ENCODE peak calls at places on chromosomes 3 and 15, in eight cellular contexts. One of them, this sample, is unnamed.

GRCh38 chr3:15152166-15152565 is 53.2 kb upstream of the RBSN start:
- DNase-seq in lower lobe of right lung: no peak
- DNase-seq in dorsolateral prefrontal cortex: no peak
- DNase-seq in ovary: no peak
- DNase-seq in tibial artery: no peak
- DNase-seq in GM12865: peak
- DNase-seq in left lung: no peak
- DNase-seq in thoracic aorta: no peak
- DNase-seq in this sample: no peak

GRCh38 chr3:42600958-42601675 is 631 bp downstream of the NKTR start:
- DNase-seq in lower lobe of right lung: peak
- DNase-seq in dorsolateral prefrontal cortex: no peak
- DNase-seq in ovary: no peak
- DNase-seq in tibial artery: peak
- DNase-seq in GM12865: peak
- DNase-seq in left lung: no peak
- DNase-seq in thoracic aorta: peak
- DNase-seq in this sample: peak

GRCh38 chr3:148962513-148962912 is 28.8 kb upstream of the GYG1 start:
- DNase-seq in lower lobe of right lung: no peak
- DNase-seq in dorsolateral prefrontal cortex: no peak
- DNase-seq in ovary: no peak
- DNase-seq in tibial artery: no peak
- DNase-seq in GM12865: no peak
- DNase-seq in left lung: no peak
- DNase-seq in thoracic aorta: no peak
- DNase-seq in this sample: peak

GRCh38 chr3:76039431-76039830 is 254.1 kb upstream of the ZNF717 start:
- DNase-seq in lower lobe of right lung: no peak
- DNase-seq in dorsolateral prefrontal cortex: no peak
- DNase-seq in ovary: no peak
- DNase-seq in tibial artery: no peak
- DNase-seq in GM12865: no peak
- DNase-seq in left lung: no peak
- DNase-seq in thoracic aorta: no peak
- DNase-seq in this sample: no peak

GRCh38 chr3:125045965-125046364 is 9.8 kb downstream of the HEG1 start:
- DNase-seq in lower lobe of right lung: no peak
- DNase-seq in dorsolateral prefrontal cortex: no peak
- DNase-seq in ovary: no peak
- DNase-seq in tibial artery: no peak
- DNase-seq in GM12865: no peak
- DNase-seq in left lung: no peak
- DNase-seq in thoracic aorta: no peak
- DNase-seq in this sample: peak

GRCh38 chr3:128804017-128804816 is 75.2 kb upstream of the ACAD9 start:
- DNase-seq in lower lobe of right lung: no peak
- DNase-seq in dorsolateral prefrontal cortex: no peak
- DNase-seq in ovary: no peak
- DNase-seq in tibial artery: no peak
- DNase-seq in GM12865: peak
- DNase-seq in left lung: no peak
- DNase-seq in thoracic aorta: no peak
- DNase-seq in this sample: peak

GRCh38 chr3:144270100-144270499 is 298.5 kb downstream of the DIPK2A start:
- DNase-seq in lower lobe of right lung: no peak
- DNase-seq in dorsolateral prefrontal cortex: no peak
- DNase-seq in ovary: no peak
- DNase-seq in tibial artery: peak
- DNase-seq in GM12865: peak
- DNase-seq in left lung: no peak
- DNase-seq in thoracic aorta: no peak
- DNase-seq in this sample: no peak

GRCh38 chr15:75232826-75233503 is 25.2 kb upstream of the GOLGA6C start:
- DNase-seq in lower lobe of right lung: no peak
- DNase-seq in dorsolateral prefrontal cortex: no peak
- DNase-seq in ovary: no peak
- DNase-seq in tibial artery: peak
- DNase-seq in GM12865: no peak
- DNase-seq in left lung: no peak
- DNase-seq in thoracic aorta: no peak
- DNase-seq in this sample: no peak

GRCh38 chr3:67196677-67197076 is 198.6 kb downstream of the KBTBD8 start:
- DNase-seq in lower lobe of right lung: no peak
- DNase-seq in dorsolateral prefrontal cortex: no peak
- DNase-seq in ovary: no peak
- DNase-seq in tibial artery: no peak
- DNase-seq in GM12865: no peak
- DNase-seq in left lung: no peak
- DNase-seq in thoracic aorta: no peak
- DNase-seq in this sample: no peak

GRCh38 chr3:132800958-132801357 is 78.7 kb upstream of the NPHP3 start:
- DNase-seq in lower lobe of right lung: no peak
- DNase-seq in dorsolateral prefrontal cortex: no peak
- DNase-seq in ovary: no peak
- DNase-seq in tibial artery: no peak
- DNase-seq in GM12865: no peak
- DNase-seq in left lung: no peak
- DNase-seq in thoracic aorta: no peak
- DNase-seq in this sample: no peak

GRCh38 chr3:144229973-144230372 is 258.4 kb downstream of the DIPK2A start:
- DNase-seq in lower lobe of right lung: no peak
- DNase-seq in dorsolateral prefrontal cortex: no peak
- DNase-seq in ovary: no peak
- DNase-seq in tibial artery: no peak
- DNase-seq in GM12865: no peak
- DNase-seq in left lung: no peak
- DNase-seq in thoracic aorta: no peak
- DNase-seq in this sample: peak

GRCh38 chr3:26070854-26071253 is 281.0 kb downstream of the OXSM start:
- DNase-seq in lower lobe of right lung: no peak
- DNase-seq in dorsolateral prefrontal cortex: no peak
- DNase-seq in ovary: no peak
- DNase-seq in tibial artery: no peak
- DNase-seq in GM12865: no peak
- DNase-seq in left lung: no peak
- DNase-seq in thoracic aorta: no peak
- DNase-seq in this sample: no peak

GRCh38 chr3:155387571-155387970 is 94.1 kb upstream of the STRIT1 start:
- DNase-seq in lower lobe of right lung: no peak
- DNase-seq in dorsolateral prefrontal cortex: no peak
- DNase-seq in ovary: no peak
- DNase-seq in tibial artery: no peak
- DNase-seq in GM12865: no peak
- DNase-seq in left lung: no peak
- DNase-seq in thoracic aorta: no peak
- DNase-seq in this sample: no peak

GRCh38 chr3:52253314-52254260 is 8.0 kb downstream of the PPM1M start:
- DNase-seq in lower lobe of right lung: peak
- DNase-seq in dorsolateral prefrontal cortex: no peak
- DNase-seq in ovary: no peak
- DNase-seq in tibial artery: peak
- DNase-seq in GM12865: peak
- DNase-seq in left lung: no peak
- DNase-seq in thoracic aorta: no peak
- DNase-seq in this sample: peak

GRCh38 chr3:48398701-48399386 is 26.8 kb downstream of the FBXW12 start:
- DNase-seq in lower lobe of right lung: no peak
- DNase-seq in dorsolateral prefrontal cortex: no peak
- DNase-seq in ovary: no peak
- DNase-seq in tibial artery: no peak
- DNase-seq in GM12865: no peak
- DNase-seq in left lung: peak
- DNase-seq in thoracic aorta: no peak
- DNase-seq in this sample: no peak

GRCh38 chr3:183921096-183921495 is 36.4 kb upstream of the PARL start:
- DNase-seq in lower lobe of right lung: no peak
- DNase-seq in dorsolateral prefrontal cortex: no peak
- DNase-seq in ovary: no peak
- DNase-seq in tibial artery: no peak
- DNase-seq in GM12865: no peak
- DNase-seq in left lung: no peak
- DNase-seq in thoracic aorta: no peak
- DNase-seq in this sample: no peak
- H3K4me3 ChIP-seq in lower lobe of right lung: no peak
- H3K4me3 ChIP-seq in dorsolateral prefrontal cortex: no peak
- H3K4me3 ChIP-seq in ovary: no peak
- H3K4me3 ChIP-seq in tibial artery: no peak
- H3K4me3 ChIP-seq in GM12865: no peak
- H3K4me3 ChIP-seq in left lung: no peak
- H3K4me3 ChIP-seq in thoracic aorta: no peak
- H3K4me3 ChIP-seq in this sample: no peak

DNA sequence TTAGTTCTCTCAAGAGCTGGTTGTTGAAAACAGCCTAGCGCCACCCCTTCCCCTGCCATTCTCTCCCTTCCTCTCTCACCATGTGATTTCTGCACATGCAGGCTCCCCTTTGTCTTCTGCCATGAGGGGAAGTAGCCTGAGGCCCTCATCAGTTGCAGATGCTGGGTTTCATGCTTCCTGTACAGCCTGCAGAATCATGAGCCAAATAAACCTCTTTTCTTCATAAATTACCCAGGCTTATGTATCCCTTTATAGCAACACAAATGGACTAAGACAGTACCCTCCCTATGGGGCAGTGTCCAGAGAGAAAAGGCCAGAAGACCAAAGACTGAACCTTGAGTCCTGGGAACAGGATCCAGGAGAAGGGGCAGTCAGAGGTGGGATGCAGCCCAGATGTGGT is 54.7 kb downstream of the CLEC3B start:
- DNase-seq in lower lobe of right lung: no peak
- DNase-seq in dorsolateral prefrontal cortex: no peak
- DNase-seq in ovary: no peak
- DNase-seq in tibial artery: no peak
- DNase-seq in GM12865: no peak
- DNase-seq in left lung: no peak
- DNase-seq in thoracic aorta: no peak
- DNase-seq in this sample: no peak
- H3K4me3 ChIP-seq in lower lobe of right lung: no peak
- H3K4me3 ChIP-seq in dorsolateral prefrontal cortex: no peak
- H3K4me3 ChIP-seq in ovary: no peak
- H3K4me3 ChIP-seq in tibial artery: no peak
- H3K4me3 ChIP-seq in GM12865: no peak
- H3K4me3 ChIP-seq in left lung: no peak
- H3K4me3 ChIP-seq in thoracic aorta: no peak
- H3K4me3 ChIP-seq in this sample: no peak

GRCh38 chr15:41494922-41495735 is 1.5 kb downstream of the ITPKA start:
- DNase-seq in lower lobe of right lung: peak
- DNase-seq in dorsolateral prefrontal cortex: no peak
- DNase-seq in ovary: no peak
- DNase-seq in tibial artery: no peak
- DNase-seq in GM12865: peak
- DNase-seq in left lung: peak
- DNase-seq in thoracic aorta: no peak
- DNase-seq in this sample: no peak

GRCh38 chr15:41493902-41494189 is 172 bp downstream of the ITPKA start:
- DNase-seq in lower lobe of right lung: no peak
- DNase-seq in dorsolateral prefrontal cortex: no peak
- DNase-seq in ovary: no peak
- DNase-seq in tibial artery: no peak
- DNase-seq in GM12865: no peak
- DNase-seq in left lung: no peak
- DNase-seq in thoracic aorta: no peak
- DNase-seq in this sample: no peak

GRCh38 chr15:41494190-41494921 is 682 bp downstream of the ITPKA start:
- DNase-seq in lower lobe of right lung: peak
- DNase-seq in dorsolateral prefrontal cortex: no peak
- DNase-seq in ovary: no peak
- DNase-seq in tibial artery: no peak
- DNase-seq in GM12865: peak
- DNase-seq in left lung: peak
- DNase-seq in thoracic aorta: no peak
- DNase-seq in this sample: no peak

GRCh38 chr15:41493205-41493901 is at the start of gene ITPKA:
- DNase-seq in lower lobe of right lung: peak
- DNase-seq in dorsolateral prefrontal cortex: no peak
- DNase-seq in ovary: peak
- DNase-seq in tibial artery: peak
- DNase-seq in GM12865: peak
- DNase-seq in left lung: peak
- DNase-seq in thoracic aorta: peak
- DNase-seq in this sample: peak

DNA sequence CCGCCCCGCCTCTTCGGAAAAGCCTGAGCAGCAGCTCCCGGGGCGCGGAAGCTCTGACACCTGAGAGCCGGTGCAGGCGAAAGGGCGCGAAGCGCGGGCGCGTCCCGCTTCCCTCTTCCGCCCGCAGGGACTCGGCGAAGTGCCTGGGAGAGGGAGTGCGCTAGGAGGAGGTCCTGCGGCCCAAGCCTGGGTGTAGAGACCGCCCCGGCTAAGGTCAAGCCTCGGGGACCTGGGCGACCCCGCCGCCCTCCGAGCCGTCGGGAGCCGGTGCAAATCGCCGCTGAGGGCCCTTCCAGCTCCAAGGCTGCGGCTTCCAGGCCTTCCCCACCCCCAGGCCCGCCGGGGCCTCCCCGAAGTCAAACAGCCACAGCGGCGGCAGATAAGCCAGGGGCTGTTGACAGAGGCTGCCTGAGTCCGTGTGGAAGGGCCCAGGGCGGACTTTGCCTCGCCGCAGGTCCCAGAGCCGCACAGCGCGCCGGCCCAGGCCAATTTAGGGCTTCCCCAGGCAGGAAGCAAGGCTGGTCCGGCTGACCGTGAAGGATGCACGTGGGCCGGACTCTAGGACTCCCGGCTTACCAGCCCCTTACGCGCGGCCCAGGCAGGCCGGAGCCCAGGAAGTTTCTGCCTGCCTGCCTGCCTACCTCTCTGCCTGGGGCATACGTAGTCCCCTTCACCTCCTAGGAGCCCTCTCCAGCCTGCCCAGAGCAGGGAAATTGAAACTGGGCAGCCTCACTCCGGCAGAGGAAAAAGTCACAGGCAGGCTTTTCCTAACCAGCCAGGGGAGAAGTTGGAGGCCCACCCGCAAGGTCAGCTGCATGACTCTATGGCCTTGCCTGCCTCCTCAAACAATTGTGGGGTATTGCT is 2.3 kb downstream of the ITPKA start:
- DNase-seq in lower lobe of right lung: no peak
- DNase-seq in dorsolateral prefrontal cortex: no peak
- DNase-seq in ovary: no peak
- DNase-seq in tibial artery: no peak
- DNase-seq in GM12865: no peak
- DNase-seq in left lung: no peak
- DNase-seq in thoracic aorta: no peak
- DNase-seq in this sample: no peak
- H3K4me3 ChIP-seq in lower lobe of right lung: peak
- H3K4me3 ChIP-seq in dorsolateral prefrontal cortex: peak
- H3K4me3 ChIP-seq in ovary: peak
- H3K4me3 ChIP-seq in tibial artery: peak
- H3K4me3 ChIP-seq in GM12865: peak
- H3K4me3 ChIP-seq in left lung: no peak
- H3K4me3 ChIP-seq in thoracic aorta: peak
- H3K4me3 ChIP-seq in this sample: no peak

DNA sequence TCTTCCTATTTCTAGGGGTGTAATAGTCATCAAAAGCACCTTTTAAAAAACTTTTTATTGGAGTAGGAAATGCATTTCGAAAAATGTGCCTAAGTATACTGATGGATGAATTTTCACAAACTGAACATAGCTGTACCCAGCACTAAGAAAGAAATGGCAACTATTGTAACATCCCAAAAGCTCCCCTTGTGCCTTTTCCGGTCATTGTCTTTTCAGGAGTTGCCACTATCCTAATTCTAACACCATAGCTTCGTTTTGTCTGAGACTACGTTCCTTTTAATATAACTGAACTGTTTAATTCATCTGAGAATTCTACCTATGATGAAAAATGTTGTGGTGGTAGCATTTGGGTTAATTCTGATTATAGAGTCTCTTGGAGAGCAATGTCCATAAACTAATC is 1.9 kb downstream of the TIMMDC1 start:
- DNase-seq in lower lobe of right lung: no peak
- DNase-seq in dorsolateral prefrontal cortex: no peak
- DNase-seq in ovary: no peak
- DNase-seq in tibial artery: no peak
- DNase-seq in GM12865: no peak
- DNase-seq in left lung: no peak
- DNase-seq in thoracic aorta: no peak
- DNase-seq in this sample: no peak
- H3K4me3 ChIP-seq in lower lobe of right lung: peak
- H3K4me3 ChIP-seq in dorsolateral prefrontal cortex: peak
- H3K4me3 ChIP-seq in ovary: no peak
- H3K4me3 ChIP-seq in tibial artery: no peak
- H3K4me3 ChIP-seq in GM12865: peak
- H3K4me3 ChIP-seq in left lung: no peak
- H3K4me3 ChIP-seq in thoracic aorta: peak
- H3K4me3 ChIP-seq in this sample: peak